ENCODE peak calls at places on chromosomes 6 and 20, in ten cellular contexts. C is esophagus muscularis mucosa; N is ovary; X is aorta; D is PC-9; H is HCT116; V is CD8-positive, alpha-beta T cell; L is ascending aorta; E is fibroblast of lung; B is lung. G is an unnamed sample.

GRCh38 chr6:127343753-127344659 is 597 bp upstream of the ECHDC1 start:
- DNase-seq in N (no peak), B (no peak), L (no peak), D (no peak), H (no peak), X (no peak), V (no peak), C (no peak), E (peak), G (no peak)

GRCh38 chr6:22888147-22888831 is 318.9 kb downstream of the HDGFL1 start:
- DNase-seq in L (no peak), N (no peak), E (peak), C (no peak), H (no peak), X (no peak), D (no peak), V (no peak), B (no peak), G (no peak)

GRCh38 chr6:97668716-97669115 is 385.7 kb upstream of the MMS22L start:
- DNase-seq in D (no peak), B (no peak), X (no peak), C (no peak), N (no peak), V (no peak), E (peak), H (no peak), L (no peak), G (no peak)

GRCh38 chr6:14819840-14820420 is 425.9 kb upstream of the JARID2 start:
- DNase-seq in X (no peak), L (no peak), V (no peak), D (no peak), H (no peak), E (no peak), N (no peak), C (no peak), B (no peak), G (no peak)

GRCh38 chr20:59163641-59164530 is at the start of gene ZNF831:
- DNase-seq in X (no peak), H (no peak), L (no peak), C (no peak), V (no peak), B (no peak), N (no peak), E (no peak), D (no peak), G (no peak)

GRCh38 chr6:149990109-149990671 is 26.4 kb downstream of the ULBP1 start:
- DNase-seq in D (no peak), V (no peak), L (no peak), X (no peak), B (no peak), N (no peak), C (no peak), H (no peak), E (no peak), G (no peak)

GRCh38 chr6:135801755-135802154 is 49.7 kb upstream of the PDE7B start:
- DNase-seq in L (no peak), E (peak), H (no peak), N (no peak), C (no peak), X (no peak), B (no peak), V (no peak), D (no peak), G (no peak)

GRCh38 chr6:106146852-106147351 is 60.8 kb downstream of the PRDM1 start:
- DNase-seq in V (no peak), X (no peak), E (peak), D (peak), C (no peak), H (no peak), L (no peak), B (no peak), N (no peak), G (no peak)

GRCh38 chr6:64691069-64691468 is 1016.0 kb downstream of the EYS start:
- DNase-seq in V (no peak), H (no peak), L (no peak), N (no peak), E (no peak), C (no peak), X (no peak), D (no peak), B (no peak), G (no peak)

GRCh38 chr20:48064929-48065328 is 279.6 kb upstream of the SULF2 start:
- DNase-seq in V (no peak), N (no peak), E (peak), C (no peak), H (no peak), L (no peak), X (no peak), D (peak), B (no peak), G (peak)

GRCh38 chr6:138631566-138631965 is 132.3 kb upstream of the NHSL1 start:
- DNase-seq in C (no peak), N (no peak), X (no peak), H (no peak), D (no peak), B (no peak), V (no peak), E (no peak), L (no peak), G (no peak)

GRCh38 chr6:25427549-25427948 is 148.4 kb downstream of the CARMIL1 start:
- DNase-seq in V (no peak), C (no peak), D (no peak), N (no peak), B (no peak), H (no peak), X (no peak), L (no peak), E (peak), G (no peak)

GRCh38 chr6:33995873-33996475 is 149.9 kb downstream of the GRM4 start:
- DNase-seq in H (no peak), D (no peak), X (peak), V (no peak), N (no peak), B (no peak), L (no peak), E (no peak), C (no peak), G (no peak)

GRCh38 chr6:139871844-139872510 is 497.5 kb upstream of the CITED2 start:
- DNase-seq in L (no peak), N (no peak), C (no peak), X (no peak), E (no peak), V (no peak), D (no peak), B (no peak), H (no peak), G (no peak)

GRCh38 chr6:8192067-8192466 is 89.7 kb upstream of the EEF1E1 start:
- DNase-seq in H (no peak), B (no peak), X (no peak), C (no peak), V (no peak), E (no peak), N (no peak), L (no peak), D (no peak), G (no peak)

GRCh38 chr6:156828280-156828703 is 51.1 kb downstream of the ARID1B start:
- DNase-seq in N (no peak), H (peak), C (no peak), B (no peak), X (no peak), D (peak), E (peak), V (no peak), L (no peak), G (peak)

GRCh38 chr6:131062245-131063027 is 609 bp downstream of the EPB41L2 start:
- DNase-seq in N (peak), B (no peak), L (no peak), H (no peak), D (peak), X (peak), E (no peak), V (peak), C (no peak), G (peak)

GRCh38 chr6:146890172-146890571 is 291.4 kb downstream of the ADGB start:
- DNase-seq in V (no peak), B (no peak), E (no peak), L (no peak), X (no peak), C (no peak), H (no peak), N (no peak), D (no peak), G (no peak)

GRCh38 chr6:138724015-138724414 is 49.6 kb upstream of the CCDC28A start:
- DNase-seq in E (peak), C (no peak), D (no peak), L (no peak), B (no peak), N (no peak), X (no peak), V (no peak), H (peak), G (no peak)

GRCh38 chr6:156949376-156949775 is 172.2 kb downstream of the ARID1B start:
- DNase-seq in C (no peak), B (peak), V (no peak), L (no peak), D (peak), E (peak), X (no peak), N (no peak), H (peak), G (peak)

GRCh38 chr6:169968541-169969270 is 217.3 kb downstream of the ERMARD start:
- DNase-seq in H (no peak), N (no peak), L (no peak), C (no peak), V (no peak), X (peak), D (no peak), E (no peak), B (no peak), G (peak)

DNA sequence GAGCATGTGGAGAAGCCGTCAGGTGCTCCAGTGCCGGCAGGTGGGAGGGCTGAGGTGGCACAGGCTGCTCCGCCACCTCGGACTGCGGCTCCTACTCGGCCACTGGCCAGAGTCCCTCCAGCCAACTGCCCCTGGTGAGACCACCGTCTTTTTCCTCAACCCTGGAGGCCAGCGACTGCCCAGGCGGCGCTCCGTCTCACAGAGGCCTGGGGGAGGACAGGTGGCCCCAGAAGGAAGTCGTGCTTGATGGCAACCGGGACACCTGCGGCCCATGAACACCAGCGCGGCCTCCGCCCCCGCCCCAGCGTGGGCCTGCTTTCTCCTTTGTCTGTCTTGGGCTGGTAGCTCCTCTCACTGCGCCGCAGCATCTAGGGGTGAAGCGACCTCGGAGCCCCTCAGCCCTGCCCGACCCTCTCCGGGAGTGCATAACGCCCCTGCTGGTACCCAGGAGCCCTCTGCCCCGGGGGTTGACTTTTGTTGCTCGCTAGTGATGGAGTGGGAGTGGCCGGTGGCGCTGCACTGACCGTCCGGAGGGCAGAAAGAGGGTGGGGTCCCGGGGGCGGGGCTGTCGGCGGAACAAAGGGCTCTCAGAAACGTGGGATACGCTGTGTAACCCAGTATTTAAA is 706 bp upstream of the TUBB2B start:
- DNase-seq in N (no peak), H (no peak), V (peak), X (no peak), E (no peak), C (no peak), L (no peak), B (no peak), D (no peak), G (no peak)
- H3K27ac ChIP-seq in N (no peak), H (no peak), V (no peak), X (no peak), E (no peak), C (no peak), L (no peak), B (no peak), D (no peak), G (no peak)

GRCh38 chr20:50055524-50056083 is 57.3 kb downstream of the UBE2V1 start:
- DNase-seq in V (no peak), B (no peak), L (no peak), E (peak), H (no peak), D (no peak), X (no peak), C (no peak), N (no peak), G (peak)

GRCh38 chr20:50056408-50056926 is 56.5 kb downstream of the UBE2V1 start:
- DNase-seq in B (no peak), C (no peak), X (no peak), V (no peak), N (no peak), H (no peak), E (no peak), L (no peak), D (no peak), G (no peak)

GRCh38 chr20:50057409-50058053 is 55.4 kb downstream of the UBE2V1 start:
- DNase-seq in D (no peak), B (no peak), C (no peak), H (no peak), E (no peak), V (no peak), N (no peak), L (no peak), X (no peak), G (no peak)

GRCh38 chr20:50058646-50059398 is 54.1 kb downstream of the UBE2V1 start:
- DNase-seq in L (no peak), E (no peak), V (no peak), C (no peak), X (no peak), N (no peak), B (no peak), H (no peak), D (no peak), G (no peak)

GRCh38 chr20:50056951-50057403 is 56.0 kb downstream of the UBE2V1 start:
- DNase-seq in B (no peak), L (no peak), H (no peak), N (no peak), X (no peak), C (no peak), D (no peak), E (no peak), V (no peak), G (no peak)
- H3K27ac ChIP-seq in B (no peak), L (no peak), H (no peak), N (no peak), X (no peak), C (no peak), D (no peak), E (no peak), V (no peak), G (no peak)

GRCh38 chr6:62613920-62614319 is 327.9 kb upstream of the KHDRBS2 start:
- DNase-seq in V (no peak), E (no peak), B (no peak), H (no peak), L (no peak), N (no peak), X (no peak), D (no peak), C (no peak), G (no peak)
- H3K27ac ChIP-seq in V (no peak), E (no peak), B (no peak), H (no peak), L (no peak), N (no peak), X (no peak), D (no peak), C (no peak), G (no peak)

GRCh38 chr6:35035481-35036030 is 105.6 kb downstream of the TCP11 start:
- DNase-seq in C (no peak), N (no peak), B (no peak), E (no peak), H (no peak), L (no peak), D (no peak), V (no peak), X (no peak), G (no peak)

GRCh38 chr6:35036059-35036827 is 104.9 kb downstream of the TCP11 start:
- DNase-seq in E (no peak), N (no peak), V (no peak), C (no peak), L (no peak), B (peak), H (no peak), D (no peak), X (no peak), G (no peak)

GRCh38 chr6:35034411-35035171 is 106.5 kb downstream of the TCP11 start:
- DNase-seq in N (no peak), C (no peak), D (no peak), B (peak), X (peak), L (no peak), E (no peak), V (no peak), H (no peak), G (no peak)

GRCh38 chr6:35031611-35032529 is 109.3 kb downstream of the TCP11 start:
- DNase-seq in C (no peak), N (no peak), B (no peak), L (no peak), H (no peak), E (no peak), D (no peak), V (no peak), X (no peak), G (peak)

DNA sequence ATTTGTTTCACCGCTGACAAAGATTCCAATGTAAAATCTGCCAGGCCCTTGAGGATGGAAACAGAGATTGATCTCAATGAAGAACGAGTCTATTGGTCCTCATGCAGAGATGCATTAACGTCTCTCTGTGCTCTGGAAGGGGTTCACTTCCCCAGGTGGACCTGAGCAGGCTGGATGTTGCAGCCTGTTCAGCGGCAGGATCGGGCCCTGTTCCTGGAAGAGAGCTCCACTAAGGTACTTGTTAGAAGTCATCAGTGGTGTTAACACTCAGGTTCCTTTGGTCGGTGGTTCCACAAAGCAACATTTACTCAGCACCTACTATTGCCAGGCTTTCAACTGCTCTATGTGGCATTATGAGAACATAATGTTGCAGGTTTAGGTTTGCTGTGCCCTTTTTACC is 107.5 kb downstream of the TCP11 start:
- DNase-seq in D (no peak), H (no peak), X (no peak), E (no peak), V (no peak), C (no peak), B (no peak), L (no peak), N (no peak), G (no peak)
- H3K27ac ChIP-seq in D (no peak), H (no peak), X (peak), E (no peak), V (no peak), C (peak), B (no peak), L (peak), N (no peak), G (no peak)

GRCh38 chr20:62561182-62561581 is 81.1 kb upstream of the SLCO4A1 start:
- DNase-seq in H (no peak), V (no peak), X (no peak), N (no peak), B (no peak), L (no peak), E (no peak), C (no peak), D (no peak), G (no peak)
- H3K27ac ChIP-seq in H (no peak), V (no peak), X (no peak), N (no peak), B (peak), L (no peak), E (no peak), C (no peak), D (no peak), G (no peak)

GRCh38 chr6:6596529-6596928 is 8.0 kb downstream of the LY86 start:
- DNase-seq in D (no peak), V (no peak), H (no peak), C (no peak), L (no peak), N (no peak), X (no peak), B (no peak), E (no peak), G (no peak)
- H3K27ac ChIP-seq in D (no peak), V (no peak), H (no peak), C (no peak), L (no peak), N (no peak), X (no peak), B (no peak), E (no peak), G (no peak)

GRCh38 chr6:43671011-43671800 is 16.4 kb downstream of the MRPS18A start:
- DNase-seq in V (no peak), N (no peak), L (no peak), C (no peak), X (peak), H (no peak), E (peak), B (no peak), D (no peak), G (no peak)
- H3K27ac ChIP-seq in V (no peak), N (no peak), L (no peak), C (peak), X (no peak), H (no peak), E (no peak), B (no peak), D (peak), G (no peak)

GRCh38 chr20:13877789-13878188 is 93.0 kb downstream of the NDUFAF5 start:
- DNase-seq in E (no peak), L (no peak), X (no peak), D (no peak), H (no peak), C (no peak), B (no peak), V (no peak), N (no peak), G (no peak)
- H3K27ac ChIP-seq in E (no peak), L (no peak), X (no peak), D (no peak), H (no peak), C (no peak), B (no peak), V (no peak), N (no peak), G (no peak)

GRCh38 chr6:41938590-41938989 is 3.0 kb downstream of the CCND3 start:
- DNase-seq in H (no peak), X (no peak), E (no peak), N (no peak), V (no peak), B (no peak), D (no peak), L (no peak), C (no peak), G (no peak)

GRCh38 chr6:41936073-41936837 is 5.4 kb downstream of the CCND3 start:
- DNase-seq in B (peak), L (no peak), C (no peak), H (peak), E (peak), V (peak), X (peak), D (peak), N (peak), G (peak)

GRCh38 chr6:41937472-41937871 is 4.1 kb downstream of the CCND3 start:
- DNase-seq in V (no peak), E (no peak), X (no peak), N (no peak), L (no peak), H (no peak), D (no peak), C (no peak), B (no peak), G (no peak)

GRCh38 chr6:41939091-41939847 is 2.3 kb downstream of the CCND3 start:
- DNase-seq in D (no peak), L (no peak), E (peak), V (no peak), H (no peak), C (peak), B (peak), X (peak), N (peak), G (no peak)

GRCh38 chr6:41937881-41938574 is 3.6 kb downstream of the CCND3 start:
- DNase-seq in B (peak), C (no peak), V (peak), X (no peak), L (no peak), N (peak), D (no peak), E (no peak), H (no peak), G (no peak)
- H3K27ac ChIP-seq in B (no peak), C (peak), V (peak), X (no peak), L (peak), N (no peak), D (no peak), E (no peak), H (no peak), G (no peak)